ENCODE peak calls at places on chromosomes 12 and 14, in eight cellular contexts. B is SW480; T is HEK293T; R is neuronal stem cell; N is amygdala; S is activated naive CD4-positive, alpha-beta T cell treated with anti-CD3 and anti-CD28 coated beads for 36 hours; H is nephron progenitor cell; U is NCI-H2107. L is an unnamed sample.

GRCh38 chr14:64970776-64971451 is 1.2 kb downstream of the RAB15 start:
- DNase-seq in B (peak; percentile 45), T (no peak), R (no peak), N (no peak), S (no peak), H (no peak), U (no peak), L (peak; percentile 32)

GRCh38 chr14:68638056-68638816 is 154.6 kb downstream of the ZFP36L1 start:
- DNase-seq in B (no peak), T (no peak), R (no peak), N (no peak), S (no peak), H (no peak), U (no peak), L (no peak)

GRCh38 chr12:79710707-79711483 is 20.1 kb upstream of the PAWR start:
- DNase-seq in B (no peak), T (no peak), R (no peak), N (no peak), S (no peak), H (no peak), U (no peak), L (no peak)

GRCh38 chr12:93050026-93050747 is 121.1 kb upstream of the EEA1 start:
- DNase-seq in B (peak; percentile 61), T (no peak), R (no peak), N (no peak), S (no peak), H (no peak), U (no peak), L (peak; percentile 8)

GRCh38 chr14:37406095-37406494 is 189.0 kb downstream of the FOXA1 start:
- DNase-seq in B (no peak), T (no peak), R (no peak), N (no peak), S (no peak), H (no peak), U (no peak), L (no peak)

GRCh38 chr14:77311217-77311616 is 9.5 kb downstream of the POMT2 start:
- DNase-seq in B (no peak), T (no peak), R (no peak), N (no peak), S (no peak), H (no peak), U (no peak), L (no peak)

GRCh38 chr12:132276066-132276719 is 53.2 kb downstream of the GALNT9 start:
- DNase-seq in B (no peak), T (no peak), R (no peak), N (no peak), S (no peak), H (no peak), U (no peak), L (no peak)

GRCh38 chr12:22287776-22288621 is 46.5 kb downstream of the ST8SIA1 start:
- DNase-seq in B (no peak), T (peak; percentile 6), R (no peak), N (no peak), S (peak; percentile 50), H (no peak), U (no peak), L (no peak)

GRCh38 chr14:74786916-74787315 is 23.8 kb downstream of the YLPM1 start:
- DNase-seq in B (no peak), T (no peak), R (no peak), N (no peak), S (no peak), H (no peak), U (no peak), L (no peak)

GRCh38 chr12:90484130-90484529 is 470.8 kb downstream of the CCER1 start:
- DNase-seq in B (no peak), T (peak; percentile 21), R (no peak), N (no peak), S (no peak), H (peak; percentile 4), U (no peak), L (no peak)

GRCh38 chr14:90114554-90114953 is 52.8 kb downstream of the KCNK13 start:
- DNase-seq in B (no peak), T (peak; percentile 37), R (no peak), N (no peak), S (no peak), H (no peak), U (no peak), L (no peak)

GRCh38 chr14:96249016-96249415 is 7.0 kb upstream of the BDKRB1 start:
- DNase-seq in B (no peak), T (no peak), R (no peak), N (no peak), S (no peak), H (no peak), U (no peak), L (no peak)

GRCh38 chr14:37545174-37545573 is 49.9 kb downstream of the FOXA1 start:
- DNase-seq in B (no peak), T (no peak), R (no peak), N (no peak), S (no peak), H (no peak), U (no peak), L (no peak)

GRCh38 chr14:78071016-78071549 is 99.1 kb upstream of the NRXN3 start:
- DNase-seq in B (no peak), T (no peak), R (no peak), N (no peak), S (no peak), H (no peak), U (no peak), L (no peak)

L was measured in LoVo.